ENCODE peak calls at places on chromosomes 4 and X, in five cellular contexts. P is heart left ventricle, O is IMR-90, G is breast epithelium, V is stomach. W is an unnamed sample.
A peak's percentile ranks its signal among the peaks of the same experiment; 100 is the strongest.

GRCh38 chr4:154004450-154004849 is 215.6 kb upstream of the SFRP2 start:
- DNase-seq in V (no peak), P (no peak), G (no peak), O (no peak), W (no peak)

GRCh38 chr4:17512973-17513665 is 1.2 kb upstream of the QDPR start:
- DNase-seq in O (no peak), P (no peak), V (no peak), G (no peak), W (no peak)

GRCh38 chr4:186021461-186022167 is 47.3 kb upstream of the TLR3 start:
- DNase-seq in P (no peak), V (no peak), G (no peak), O (peak; percentile 20), W (no peak)

GRCh38 chrX:65406532-65406931 is 128.1 kb downstream of the LAS1L start:
- DNase-seq in V (no peak), O (no peak), G (no peak), P (no peak), W (no peak)

GRCh38 chr4:61555789-61556188 is 355.7 kb downstream of the ADGRL3 start:
- DNase-seq in P (no peak), G (no peak), V (peak; percentile 40), O (peak; percentile 55), W (no peak)

GRCh38 chr4:182647901-182648300 is 269.3 kb downstream of the DCTD start:
- DNase-seq in O (no peak), G (no peak), P (no peak), V (no peak), W (no peak)

GRCh38 chrX:41300758-41301437 is 33.1 kb upstream of the DDX3X start:
- DNase-seq in V (no peak), P (no peak), O (peak; percentile 72), G (no peak), W (peak; percentile 15)

GRCh38 chr4:173194175-173194574 is 25.6 kb downstream of the GALNT7 start:
- DNase-seq in G (no peak), P (no peak), V (no peak), O (no peak), W (no peak)

GRCh38 chr4:107444-108429 is 16.6 kb upstream of the ZNF718 start:
- DNase-seq in G (no peak), P (peak; percentile 63), O (no peak), V (no peak), W (no peak)

GRCh38 chr4:113328514-113328913 is 279.1 kb downstream of the ANK2 start:
- DNase-seq in P (no peak), O (no peak), G (no peak), V (no peak), W (no peak)

GRCh38 chrX:70434914-70435586 is 9.6 kb upstream of the DLG3 start:
- DNase-seq in O (peak; percentile 48), P (peak; percentile 60), G (no peak), V (peak; percentile 24), W (peak; percentile 84)

GRCh38 chr4:82753725-82754410 is 44.7 kb downstream of the SCD5 start:
- DNase-seq in G (no peak), O (peak; percentile 28), V (no peak), P (no peak), W (no peak)

GRCh38 chr4:82050806-82051205 is 323.0 kb downstream of the HNRNPD start:
- DNase-seq in G (no peak), V (no peak), P (no peak), O (no peak), W (no peak)

GRCh38 chrX:10356979-10357378 is 200.2 kb downstream of the CLCN4 start:
- DNase-seq in G (no peak), O (peak; percentile 58), P (no peak), V (no peak), W (no peak)

GRCh38 chr4:113564493-113564892 is 197.0 kb downstream of the CAMK2D start:
- DNase-seq in V (no peak), G (no peak), P (no peak), O (no peak), W (no peak)

GRCh38 chr4:149574973-149575372 is 240.7 kb downstream of the IQCM start:
- DNase-seq in G (no peak), P (no peak), V (no peak), O (no peak), W (no peak)

GRCh38 chr4:7850489-7850888 is 89.2 kb downstream of the AFAP1 start:
- DNase-seq in G (no peak), V (no peak), P (no peak), O (no peak), W (peak; percentile 75)

GRCh38 chr4:82461710-82462109 is 31.3 kb downstream of the ENOPH1 start:
- DNase-seq in V (no peak), G (no peak), O (no peak), P (no peak), W (no peak)

GRCh38 chr4:185702147-185702663 is 109.8 kb downstream of the SORBS2 start:
- DNase-seq in P (no peak), G (no peak), V (no peak), O (no peak), W (no peak)

GRCh38 chrX:154748712-154749339 is 2.1 kb downstream of the GAB3 start:
- DNase-seq in P (peak; percentile 49), O (peak; percentile 50), G (no peak), V (no peak), W (peak; percentile 24)

GRCh38 chrX:143788265-143788664 is 67.7 kb upstream of the SPANXN2 start:
- DNase-seq in P (no peak), G (no peak), O (no peak), V (no peak), W (no peak)

GRCh38 chrX:48972214-48973164 is 845 bp upstream of the KCND1 start:
- DNase-seq in V (peak; percentile 40), G (no peak), O (peak; percentile 41), P (no peak), W (no peak)

GRCh38 chr4:48290146-48290772 is 20.6 kb upstream of the TEC start:
- DNase-seq in P (no peak), V (no peak), O (no peak), G (no peak), W (no peak)

GRCh38 chr4:119788334-119789266 is 160.0 kb upstream of the PDE5A start:
- DNase-seq in O (no peak), G (no peak), V (no peak), P (no peak), W (no peak)

GRCh38 chr4:24419147-24420034 is 165.0 kb downstream of the DHX15 start:
- DNase-seq in O (peak; percentile 69), P (peak; percentile 80), V (peak; percentile 84), G (peak; percentile 76), W (peak; percentile 93)

GRCh38 chrX:114964374-114964773 is 53.0 kb downstream of the IL13RA2 start:
- DNase-seq in V (no peak), O (no peak), G (no peak), P (no peak), W (no peak)

GRCh38 chr4:1490906-1491629 is 84.8 kb upstream of the NKX1-1 start:
- DNase-seq in G (no peak), P (no peak), O (no peak), V (no peak), W (no peak)

GRCh38 chr4:76803522-76803921 is 94.4 kb downstream of the SOWAHB start:
- DNase-seq in G (no peak), P (no peak), O (peak; percentile 92), V (no peak), W (no peak)

GRCh38 chr4:164188236-164188635 is 565.7 kb upstream of the SMIM31 start:
- DNase-seq in G (no peak), O (no peak), P (peak; percentile 59), V (no peak), W (no peak)

GRCh38 chr4:159655547-159655946 is 552.7 kb downstream of the RAPGEF2 start:
- DNase-seq in V (no peak), G (no peak), P (no peak), O (no peak), W (no peak)

GRCh38 chr4:74367656-74368055 is 2.7 kb downstream of the EREG start:
- DNase-seq in V (no peak), O (no peak), P (no peak), G (no peak), W (no peak)
- H3K4me3 ChIP-seq in V (no peak overlapping the region), O (no peak overlapping the region), P (no peak overlapping the region), G (no peak overlapping the region), W (no peak overlapping the region)

GRCh38 chr4:39686997-39687396 is 10.9 kb upstream of the UBE2K start:
- DNase-seq in G (no peak), V (no peak), P (no peak), O (no peak), W (no peak)
- TF ChIP-seq POLR2A in G (no peak), V (no peak), P (no peak), O (no peak), W (no peak)

GRCh38 chrX:109914114-109914849 is 88.6 kb upstream of the TMEM164 start:
- DNase-seq in G (no peak), O (no peak), P (no peak), V (no peak), W (no peak)

GRCh38 chrX:109911046-109911445 is 91.9 kb upstream of the TMEM164 start:
- DNase-seq in P (no peak), G (no peak), V (no peak), O (no peak), W (no peak)
- TF ChIP-seq CTCF in P (peak; percentile 65), G (peak; percentile 41), V (peak; percentile 37), O (peak; percentile 51), W (no peak)

DNA sequence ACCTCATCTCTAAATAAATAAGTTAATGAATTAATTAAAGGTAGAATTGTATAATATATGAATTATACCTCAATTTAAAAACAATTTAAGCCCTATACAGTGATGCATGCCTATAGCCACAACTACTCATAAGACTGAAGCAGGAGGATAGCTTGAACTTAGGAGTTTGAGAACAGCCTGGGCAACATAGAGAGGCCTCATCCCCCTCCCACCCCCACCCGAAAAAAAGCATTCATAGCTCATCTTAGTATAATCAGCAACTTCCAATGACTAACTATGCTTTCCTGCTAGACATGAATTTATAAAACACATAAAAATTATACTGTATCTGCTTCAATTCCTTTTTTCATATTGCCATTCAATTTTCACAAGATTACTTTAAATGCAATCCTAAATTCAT is 1.6 kb downstream of the LRBA start:
- DNase-seq in P (no peak), G (no peak), O (no peak), V (no peak), W (no peak)
- H3K4me3 ChIP-seq in P (no peak overlapping the region), G (no peak overlapping the region), O (no peak overlapping the region), V (peak overlapping the region; percentile 98), W (no peak overlapping the region)

DNA sequence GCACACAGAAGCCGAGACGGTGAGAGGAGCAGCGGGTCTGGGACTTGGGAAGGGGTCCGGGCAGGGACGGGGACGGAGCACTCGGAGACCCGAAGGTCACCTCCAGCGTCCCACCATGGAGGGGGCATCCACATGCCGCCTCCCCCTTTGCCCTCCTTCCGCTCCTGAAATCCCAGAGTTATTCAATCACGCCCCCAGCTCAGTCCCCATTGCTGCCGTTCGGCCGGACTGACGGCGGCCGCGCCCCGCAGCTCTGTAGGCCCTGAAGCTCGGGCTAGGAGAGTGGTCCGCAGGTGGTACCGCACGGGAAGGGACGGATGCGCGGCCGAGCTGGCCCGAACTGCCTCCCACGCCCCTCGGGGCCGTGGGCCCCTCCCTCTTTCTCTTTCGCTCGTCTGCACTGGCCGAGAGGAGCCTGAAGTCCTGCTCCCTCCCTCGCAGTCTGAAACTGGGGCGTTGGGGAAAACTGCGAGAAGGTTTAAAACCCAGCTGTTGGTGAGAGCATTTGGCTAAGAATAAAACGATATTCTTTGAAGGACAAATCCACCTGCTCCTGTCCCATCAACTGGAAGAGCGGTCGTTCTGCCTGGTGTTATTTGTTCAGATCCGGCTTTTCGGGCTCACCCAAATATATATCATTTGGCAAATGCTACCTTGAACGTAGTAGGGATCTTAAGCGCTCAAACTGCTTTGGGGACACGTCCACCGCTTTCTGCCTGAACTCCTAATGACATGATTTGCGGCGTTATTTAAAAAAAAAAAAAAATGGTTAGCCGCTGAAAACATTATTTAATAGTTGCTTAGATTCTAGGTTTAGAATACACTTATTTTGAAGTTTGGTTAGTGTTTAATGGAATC is 719 bp downstream of the USO1 start:
- DNase-seq in G (peak; percentile 72), P (peak; percentile 85), O (peak; percentile 79), V (peak; percentile 74), W (peak; percentile 94)
- TF ChIP-seq POLR2A in G (no peak), P (no peak), O (peak; percentile 82), V (no peak), W (no peak)